ENCODE peak calls at places on chromosome 4, in six cellular contexts. M is fibroblast of mammary gland, X is MM.1S, Q is colonic mucosa, R is lung, V is tibial artery. D is an unnamed sample.

GRCh38 chr4:107736924-107737448 is 17.0 kb upstream of the PAPSS1 start:
- DNase-seq in M (peak), V (no peak), R (no peak), X (peak), Q (peak), D (no peak)

GRCh38 chr4:82718067-82718935 is 80.3 kb downstream of the SCD5 start:
- DNase-seq in X (no peak), M (peak), V (peak), R (peak), Q (no peak), D (no peak)

GRCh38 chr4:90112715-90113114 is 14.5 kb upstream of the CCSER1 start:
- DNase-seq in R (no peak), V (no peak), M (no peak), Q (no peak), X (no peak), D (no peak)

GRCh38 chr4:172983014-172983413 is 185.6 kb upstream of the GALNT7 start:
- DNase-seq in V (peak), X (peak), R (no peak), Q (no peak), M (peak), D (no peak)

GRCh38 chr4:186703510-186703909 is 20.1 kb downstream of the FAT1 start:
- DNase-seq in M (no peak), R (no peak), Q (no peak), X (no peak), V (no peak), D (no peak)

GRCh38 chr4:156322592-156322991 is 368.9 kb upstream of the CTSO start:
- DNase-seq in V (no peak), M (peak), R (no peak), Q (no peak), X (no peak), D (no peak)

GRCh38 chr4:84677995-84678394 is 95.1 kb downstream of the CDS1 start:
- DNase-seq in R (no peak), X (no peak), M (peak), V (no peak), Q (no peak), D (no peak)

GRCh38 chr4:113951263-113951662 is 28.2 kb downstream of the ARSJ start:
- DNase-seq in X (no peak), V (no peak), M (peak), Q (peak), R (no peak), D (no peak)

GRCh38 chr4:1668488-1668840 is 15.6 kb downstream of the FAM53A start:
- DNase-seq in V (no peak), M (no peak), R (no peak), X (no peak), Q (no peak), D (no peak)

GRCh38 chr4:617644-618330 is 7.6 kb upstream of the PDE6B start:
- DNase-seq in M (no peak), V (no peak), X (no peak), R (peak), Q (no peak), D (no peak)

GRCh38 chr4:52837716-52838558 is 24.2 kb upstream of the RASL11B start:
- DNase-seq in R (no peak), X (no peak), Q (no peak), V (no peak), M (peak), D (no peak)

GRCh38 chr4:176780995-176781738 is 11.6 kb downstream of the VEGFC start:
- DNase-seq in M (peak), V (no peak), X (no peak), Q (no peak), R (no peak), D (no peak)

GRCh38 chr4:107818301-107818910 is 6.3 kb upstream of the SGMS2 start:
- DNase-seq in M (peak), X (peak), V (no peak), R (no peak), Q (no peak), D (no peak)

GRCh38 chr4:35591035-35591434 is 653.3 kb downstream of the ARAP2 start:
- DNase-seq in X (no peak), Q (no peak), M (no peak), V (no peak), R (no peak), D (no peak)

GRCh38 chr4:185874516-185875230 is 62.7 kb upstream of the SORBS2 start:
- DNase-seq in Q (no peak), X (no peak), V (no peak), R (no peak), M (peak), D (no peak)

GRCh38 chr4:8785656-8786142 is 85.9 kb downstream of the HMX1 start:
- DNase-seq in M (no peak), X (no peak), Q (no peak), R (no peak), V (no peak), D (no peak)

GRCh38 chr4:9938933-9939332 is 82.4 kb downstream of the SLC2A9 start:
- DNase-seq in V (no peak), X (no peak), R (no peak), Q (no peak), M (no peak), D (no peak)

DNA sequence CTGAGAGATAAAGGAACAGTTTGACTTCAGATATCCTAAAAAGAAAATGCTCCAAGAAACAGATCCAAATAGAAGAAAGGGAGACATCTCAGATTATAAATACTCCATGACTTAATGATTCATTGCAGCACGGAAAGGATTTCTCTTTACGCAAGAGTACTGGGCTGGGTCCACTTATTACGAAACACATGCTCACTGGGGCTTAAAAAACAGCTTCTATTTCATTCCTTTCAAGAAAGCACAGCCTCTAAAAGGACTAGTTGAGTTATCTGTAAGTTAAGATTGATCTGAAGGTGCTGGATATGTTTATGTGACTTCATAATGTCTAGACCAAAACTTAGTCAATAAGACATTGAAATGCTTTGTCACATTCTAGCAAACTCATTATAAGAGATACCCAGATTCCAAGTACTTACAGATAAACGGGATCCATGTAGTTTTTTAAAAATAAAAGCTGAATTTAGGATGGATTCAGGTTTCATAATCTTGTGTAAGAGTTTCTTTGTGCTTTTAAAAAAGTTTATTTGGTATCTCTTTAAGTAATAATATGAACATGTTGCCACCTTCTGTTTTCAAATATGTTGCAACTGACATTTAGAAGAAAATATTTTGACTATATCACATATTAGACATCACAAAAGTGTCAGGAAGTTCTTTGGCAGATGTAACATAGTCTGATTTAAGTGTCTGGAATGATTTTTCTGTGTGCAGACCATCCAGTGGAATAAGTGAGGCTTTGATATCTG is 109.5 kb upstream of the MYOZ2 start:
- DNase-seq in X (no peak), V (peak), R (peak), M (peak), Q (no peak), D (no peak)
- H3K4me3 ChIP-seq in X (no peak), V (peak), R (no peak), M (peak), Q (no peak), D (no peak)

GRCh38 chr4:149465941-149466340 is 349.7 kb downstream of the IQCM start:
- DNase-seq in R (no peak), X (no peak), M (peak), Q (no peak), V (no peak), D (no peak)
- H3K4me3 ChIP-seq in R (no peak), X (no peak), M (no peak), Q (no peak), V (no peak), D (no peak)

GRCh38 chr4:158277558-158277957 is 67.3 kb downstream of the TMEM144 start:
- DNase-seq in M (no peak), X (no peak), V (no peak), R (no peak), Q (no peak), D (no peak)

GRCh38 chr4:158285429-158286216 is 75.3 kb downstream of the TMEM144 start:
- DNase-seq in V (no peak), X (no peak), Q (no peak), M (no peak), R (no peak), D (no peak)

GRCh38 chr4:158282252-158282651 is 72.0 kb downstream of the TMEM144 start:
- DNase-seq in M (peak), R (no peak), X (no peak), V (no peak), Q (no peak), D (no peak)

GRCh38 chr4:158280856-158281255 is 70.6 kb downstream of the TMEM144 start:
- DNase-seq in R (no peak), X (no peak), V (no peak), Q (no peak), M (peak), D (no peak)
- H3K4me3 ChIP-seq in R (no peak), X (no peak), V (no peak), Q (no peak), M (no peak), D (no peak)

DNA sequence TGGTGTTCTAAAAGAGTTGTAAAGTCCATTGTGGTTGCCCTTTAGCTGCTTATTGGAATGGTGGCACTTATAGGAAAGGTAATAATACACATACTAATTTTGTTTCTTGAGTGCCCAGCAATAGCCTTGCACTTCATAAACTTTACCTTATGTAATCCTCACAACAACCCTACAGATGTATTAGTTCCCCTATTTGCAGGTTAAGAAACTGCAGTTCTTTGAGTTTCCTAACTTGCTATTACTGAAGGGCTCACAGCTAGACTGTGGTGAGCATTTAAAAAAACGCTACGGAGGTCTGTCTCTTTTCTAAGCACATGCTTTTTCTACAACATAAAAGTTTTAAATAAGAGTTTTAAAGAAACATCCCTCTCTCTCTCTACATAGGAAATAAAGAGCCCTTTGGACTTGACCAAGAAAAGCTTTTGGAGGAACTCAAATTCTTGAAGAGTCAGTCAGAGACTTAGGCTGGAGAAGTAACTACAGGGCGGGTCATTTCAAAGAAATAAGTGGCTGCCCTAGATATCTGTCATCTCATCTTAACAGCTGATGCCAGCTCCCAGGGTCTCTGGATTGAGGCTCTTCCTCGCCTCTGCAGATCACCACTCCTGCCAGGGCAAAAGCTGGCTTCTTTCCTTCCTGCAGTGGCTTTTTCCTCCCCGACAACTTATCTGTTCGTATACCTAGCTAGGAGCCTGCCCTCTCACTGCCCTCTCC is 42.0 kb upstream of the FBXW7 start:
- DNase-seq in Q (no peak), R (no peak), M (no peak), V (no peak), X (no peak), D (no peak)
- H3K4me3 ChIP-seq in Q (no peak), R (no peak), M (no peak), V (no peak), X (no peak), D (no peak)

GRCh38 chr4:24209131-24209530 is 319.3 kb upstream of the PPARGC1A start:
- DNase-seq in R (no peak), V (no peak), M (no peak), X (no peak), Q (no peak), D (no peak)

GRCh38 chr4:24211821-24212220 is 322.0 kb upstream of the PPARGC1A start:
- DNase-seq in R (no peak), M (peak), V (no peak), X (no peak), Q (no peak), D (no peak)

GRCh38 chr4:24210332-24210902 is 320.6 kb upstream of the PPARGC1A start:
- DNase-seq in Q (no peak), X (no peak), V (peak), M (peak), R (peak), D (no peak)

GRCh38 chr4:24208691-24209090 is 318.8 kb upstream of the PPARGC1A start:
- DNase-seq in V (no peak), R (no peak), X (no peak), Q (no peak), M (no peak), D (no peak)

DNA sequence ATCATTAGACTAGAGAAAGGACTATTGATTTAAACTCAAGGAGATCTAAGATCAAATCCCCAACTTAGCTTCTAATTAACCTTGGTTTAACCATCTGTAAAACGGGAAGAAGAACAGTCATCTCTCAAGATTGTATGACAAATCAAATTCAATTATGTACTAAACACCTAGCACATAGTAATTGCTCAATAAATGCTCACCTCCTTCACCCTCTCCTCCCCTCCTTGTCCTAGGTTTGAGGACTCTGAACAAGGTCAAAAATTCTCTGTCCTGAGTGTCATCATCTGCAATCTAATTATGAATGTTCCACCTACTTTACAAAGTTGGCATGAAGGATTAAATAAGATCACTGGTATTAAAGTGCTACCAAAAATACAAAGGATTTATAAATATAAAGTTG is 320.0 kb upstream of the PPARGC1A start:
- DNase-seq in M (peak), R (no peak), X (no peak), V (no peak), Q (no peak), D (no peak)
- H3K4me3 ChIP-seq in M (no peak), R (no peak), X (no peak), V (no peak), Q (no peak), D (no peak)

GRCh38 chr4:104491396-104491821 is 3.3 kb downstream of the CXXC4 start:
- DNase-seq in X (no peak), Q (peak), R (no peak), M (peak), V (no peak), D (peak)

GRCh38 chr4:104490096-104490769 is 4.5 kb downstream of the CXXC4 start:
- DNase-seq in V (no peak), Q (peak), R (no peak), X (peak), M (no peak), D (no peak)

GRCh38 chr4:104490770-104491395 is 3.8 kb downstream of the CXXC4 start:
- DNase-seq in R (peak), V (peak), X (peak), M (peak), Q (peak), D (peak)

GRCh38 chr4:104493071-104493831 is 1.4 kb downstream of the CXXC4 start:
- DNase-seq in X (peak), Q (no peak), V (no peak), M (no peak), R (no peak), D (no peak)

GRCh38 chr4:104491826-104492771 is 2.6 kb downstream of the CXXC4 start:
- DNase-seq in M (no peak), R (no peak), Q (peak), X (peak), V (no peak), D (no peak)
- H3K4me3 ChIP-seq in M (peak), R (peak), Q (peak), X (peak), V (peak), D (peak)

GRCh38 chr4:141352775-141353544 is 132.3 kb downstream of the ZNF330 start:
- DNase-seq in R (no peak), M (peak), Q (no peak), X (no peak), V (no peak), D (no peak)
- H3K4me3 ChIP-seq in R (no peak), M (no peak), Q (no peak), X (no peak), V (no peak), D (no peak)

GRCh38 chr4:163467371-163467770 is 6.2 kb downstream of the TKTL2 start:
- DNase-seq in X (no peak), R (no peak), Q (no peak), M (peak), V (no peak), D (no peak)
- H3K4me3 ChIP-seq in X (no peak), R (no peak), Q (no peak), M (no peak), V (no peak), D (no peak)

GRCh38 chr4:76463568-76463967 is 28.5 kb downstream of the SHROOM3 start:
- DNase-seq in V (no peak), R (no peak), Q (no peak), X (no peak), M (no peak), D (no peak)

GRCh38 chr4:76457885-76458284 is 22.9 kb downstream of the SHROOM3 start:
- DNase-seq in Q (no peak), M (no peak), X (no peak), V (no peak), R (no peak), D (no peak)

GRCh38 chr4:76458829-76459228 is 23.8 kb downstream of the SHROOM3 start:
- DNase-seq in R (no peak), V (no peak), M (no peak), Q (no peak), X (no peak), D (no peak)

GRCh38 chr4:76458297-76458696 is 23.3 kb downstream of the SHROOM3 start:
- DNase-seq in Q (no peak), R (no peak), X (no peak), M (no peak), V (no peak), D (no peak)

GRCh38 chr4:76459291-76459723 is 24.3 kb downstream of the SHROOM3 start:
- DNase-seq in X (no peak), R (no peak), Q (no peak), V (no peak), M (peak), D (no peak)
- H3K4me3 ChIP-seq in X (no peak), R (no peak), Q (no peak), V (no peak), M (no peak), D (no peak)

D was measured in effector memory CD4-positive, alpha-beta T cell.